ENCODE peak calls at places on chromosomes 1 and 21, in five cellular contexts. M is ovary, F is adipocyte, A is RWPE2, P is left ventricle myocardium inferior. W is an unnamed sample.

GRCh38 chr1:119160435-119160834 is 20.0 kb upstream of the WARS2 start:
- DNase-seq in M (no peak), F (peak; percentile 65), A (no peak), P (no peak), W (no peak)

GRCh38 chr1:117167402-117167801 is 43.3 kb downstream of the VTCN1 start:
- DNase-seq in M (no peak), F (no peak), A (no peak), P (no peak), W (no peak)

GRCh38 chr21:36698160-36699025 is 522 bp upstream of the SIM2 start:
- DNase-seq in M (no peak), F (no peak), A (no peak), P (no peak), W (no peak)

GRCh38 chr1:230627767-230628166 is 14.5 kb upstream of the COG2 start:
- DNase-seq in M (no peak), F (no peak), A (no peak), P (no peak), W (no peak)

GRCh38 chr1:181767001-181767708 is 283.8 kb downstream of the CACNA1E start:
- DNase-seq in M (no peak), F (no peak), A (no peak), P (no peak), W (no peak)

GRCh38 chr1:61659061-61659460 is 65.9 kb downstream of the TM2D1 start:
- DNase-seq in M (no peak), F (no peak), A (no peak), P (no peak), W (no peak)

GRCh38 chr1:106047210-106047609 is 1009.3 kb upstream of the PRMT6 start:
- DNase-seq in M (no peak), F (no peak), A (no peak), P (no peak), W (no peak)

GRCh38 chr1:159439422-159439821 is at the start of gene OR10J1:
- DNase-seq in M (no peak), F (no peak), A (no peak), P (no peak), W (no peak)

GRCh38 chr1:33374336-33375105 is 53.6 kb upstream of the A3GALT2 start:
- DNase-seq in M (no peak), F (peak; percentile 36), A (no peak), P (no peak), W (no peak)

GRCh38 chr1:228097333-228098081 is 5.6 kb downstream of the C1orf35 start:
- DNase-seq in M (peak; percentile 23), F (no peak), A (no peak), P (no peak), W (peak; percentile 18)

GRCh38 chr1:165886193-165886592 is 58.8 kb downstream of the UCK2 start:
- DNase-seq in M (no peak), F (no peak), A (no peak), P (no peak), W (no peak)

GRCh38 chr1:20402585-20403422 is 83.2 kb downstream of the CAMK2N1 start:
- DNase-seq in M (no peak), F (no peak), A (no peak), P (no peak), W (no peak)

GRCh38 chr1:156160744-156161181 is 7.4 kb downstream of the SEMA4A start:
- DNase-seq in M (peak; percentile 88), F (peak; percentile 84), A (no peak), P (peak; percentile 90), W (peak; percentile 94)

GRCh38 chr1:43980255-43981134 is 1.5 kb downstream of the B4GALT2 start:
- DNase-seq in M (no peak), F (peak; percentile 34), A (no peak), P (no peak), W (no peak)

GRCh38 chr1:222887127-222887461 is 72.3 kb downstream of the DISP1 start:
- DNase-seq in M (no peak), F (no peak), A (no peak), P (no peak), W (no peak)

GRCh38 chr1:219085988-219086387 is 87.7 kb upstream of the LYPLAL1 start:
- DNase-seq in M (no peak), F (peak; percentile 38), A (no peak), P (no peak), W (no peak)

GRCh38 chr1:85484264-85484663 is 19.3 kb upstream of the DDAH1 start:
- DNase-seq in M (no peak), F (peak; percentile 25), A (no peak), P (no peak), W (no peak)

GRCh38 chr1:39946216-39946615 is 8.7 kb upstream of the MFSD2A start:
- DNase-seq in M (no peak), F (no peak), A (no peak), P (no peak), W (no peak)

GRCh38 chr1:51518033-51518729 is 885 bp downstream of the EPS15 start:
- DNase-seq in M (peak; percentile 57), F (peak; percentile 75), A (no peak), P (peak; percentile 33), W (peak; percentile 33)

GRCh38 chr1:212238552-212238951 is 46.7 kb upstream of the PPP2R5A start:
- DNase-seq in M (no peak), F (no peak), A (no peak), P (no peak), W (peak; percentile 43)

GRCh38 chr1:110620250-110620615 is 14.1 kb upstream of the KCNA2 start:
- DNase-seq in M (no peak), F (no peak), A (no peak), P (no peak), W (no peak)

GRCh38 chr21:28215214-28215954 is 777.3 kb downstream of the LTN1 start:
- DNase-seq in M (no peak), F (peak; percentile 93), A (no peak), P (no peak), W (no peak)

GRCh38 chr1:36160388-36160948 is 4.5 kb downstream of the MAP7D1 start:
- DNase-seq in M (no peak), F (no peak), A (no peak), P (no peak), W (no peak)
- H3K4me1 ChIP-seq in M (peaks cover 25% of the 10 kb centered on the region), F (peaks cover 67% of the 10 kb centered on the region), A (peaks cover 38% of the 10 kb centered on the region), P (peaks cover 94% of the 10 kb centered on the region), W (peaks cover 74% of the 10 kb centered on the region)

GRCh38 chr1:240312872-240313271 is 221.2 kb downstream of the FMN2 start:
- DNase-seq in M (no peak), F (peak; percentile 86), A (no peak), P (no peak), W (no peak)
- H3K4me1 ChIP-seq in M (peaks cover 3% of the 10 kb centered on the region), F (peaks cover 59% of the 10 kb centered on the region), A (peaks cover 11% of the 10 kb centered on the region), P (no peaks in the 10 kb centered on the region), W (no peaks in the 10 kb centered on the region)

GRCh38 chr1:7407547-7407895 is 363.6 kb upstream of the VAMP3 start:
- DNase-seq in M (no peak), F (no peak), A (no peak), P (no peak), W (no peak)

GRCh38 chr1:7407980-7408770 is 362.9 kb upstream of the VAMP3 start:
- DNase-seq in M (no peak), F (no peak), A (no peak), P (no peak), W (no peak)

GRCh38 chr1:7406641-7407546 is 364.2 kb upstream of the VAMP3 start:
- DNase-seq in M (no peak), F (no peak), A (no peak), P (no peak), W (no peak)

GRCh38 chr1:7404046-7404742 is 366.9 kb upstream of the VAMP3 start:
- DNase-seq in M (no peak), F (no peak), A (no peak), P (no peak), W (no peak)

GRCh38 chr1:7405844-7406500 is 365.1 kb upstream of the VAMP3 start:
- DNase-seq in M (no peak), F (no peak), A (no peak), P (no peak), W (no peak)
- H3K4me1 ChIP-seq in M (no peaks in the 10 kb centered on the region), F (peaks cover 10% of the 10 kb centered on the region), A (peaks cover 15% of the 10 kb centered on the region), P (no peaks in the 10 kb centered on the region), W (no peaks in the 10 kb centered on the region)

GRCh38 chr1:81020506-81020905 is 780.2 kb upstream of the ADGRL2 start:
- DNase-seq in M (no peak), F (no peak), A (no peak), P (no peak), W (no peak)

GRCh38 chr1:81021134-81021533 is 779.6 kb upstream of the ADGRL2 start:
- DNase-seq in M (no peak), F (peak; percentile 21), A (no peak), P (no peak), W (no peak)

GRCh38 chr1:81023187-81023724 is 777.5 kb upstream of the ADGRL2 start:
- DNase-seq in M (no peak), F (no peak), A (no peak), P (no peak), W (no peak)
- H3K4me1 ChIP-seq in M (no peaks in the 10 kb centered on the region), F (no peaks in the 10 kb centered on the region), A (no peaks in the 10 kb centered on the region), P (no peaks in the 10 kb centered on the region), W (no peaks in the 10 kb centered on the region)

GRCh38 chr1:184386271-184387068 is at the start of gene C1orf21:
- DNase-seq in M (peak; percentile 92), F (peak; percentile 97), A (peak; percentile 86), P (peak; percentile 94), W (peak; percentile 93)

GRCh38 chr1:184385863-184386262 is 966 bp upstream of the C1orf21 start:
- DNase-seq in M (peak; percentile 25), F (no peak), A (no peak), P (no peak), W (no peak)

GRCh38 chr1:184388671-184389292 is 2.0 kb downstream of the C1orf21 start:
- DNase-seq in M (no peak), F (no peak), A (no peak), P (no peak), W (no peak)

GRCh38 chr1:184387871-184388670 is 1.2 kb downstream of the C1orf21 start:
- DNase-seq in M (peak; percentile 53), F (peak; percentile 80), A (no peak), P (peak; percentile 49), W (peak; percentile 45)

GRCh38 chr1:184387069-184387870 is 441 bp downstream of the C1orf21 start:
- DNase-seq in M (peak; percentile 62), F (peak; percentile 59), A (peak; percentile 66), P (peak; percentile 42), W (peak; percentile 66)
- H3K4me1 ChIP-seq in M (peaks cover 3% of the 10 kb centered on the region), F (peaks cover 27% of the 10 kb centered on the region), A (peaks cover 23% of the 10 kb centered on the region), P (peaks cover 62% of the 10 kb centered on the region), W (peaks cover 32% of the 10 kb centered on the region)

GRCh38 chr1:42786097-42786496 is 1.3 kb downstream of the TMEM269 start:
- DNase-seq in M (no peak), F (no peak), A (no peak), P (no peak), W (no peak)
- H3K4me1 ChIP-seq in M (peaks cover 5% of the 10 kb centered on the region), F (peaks cover 8% of the 10 kb centered on the region), A (no peaks in the 10 kb centered on the region), P (peaks cover 19% of the 10 kb centered on the region), W (peaks cover 16% of the 10 kb centered on the region)

GRCh38 chr1:25031966-25032667 is 102.0 kb upstream of the RUNX3 start:
- DNase-seq in M (no peak), F (no peak), A (no peak), P (peak; percentile 42), W (peak; percentile 34)
- H3K4me1 ChIP-seq in M (no peaks in the 10 kb centered on the region), F (no peaks in the 10 kb centered on the region), A (peaks cover 13% of the 10 kb centered on the region), P (no peaks in the 10 kb centered on the region), W (no peaks in the 10 kb centered on the region)

W was measured in heart left ventricle.